ENCODE peak calls at places on chromosomes 12 and 14, in six cellular contexts. R is right atrium auricular region, L is left lung, F is endothelial cell, V is tibial artery, S is fibroblast of lung. D is an unnamed sample.

GRCh38 chr14:76941544-76942287 is 86.8 kb downstream of the IRF2BPL start:
- DNase-seq in R (no peak), L (no peak), F (no peak), V (no peak), S (no peak), D (no peak)

GRCh38 chr12:113485330-113485729 is 13.7 kb upstream of the LHX5 start:
- DNase-seq in R (no peak), L (no peak), F (no peak), V (no peak), S (no peak), D (no peak)

GRCh38 chr14:100666851-100667250 is 59.8 kb upstream of the DLK1 start:
- DNase-seq in R (no peak), L (no peak), F (no peak), V (no peak), S (no peak), D (no peak)

GRCh38 chr12:27564612-27565213 is 40.7 kb downstream of the PPFIBP1 start:
- DNase-seq in R (no peak), L (no peak), F (no peak), V (no peak), S (no peak), D (no peak)

GRCh38 chr14:100498068-100498467 is 89.1 kb downstream of the BEGAIN start:
- DNase-seq in R (no peak), L (no peak), F (no peak), V (no peak), S (no peak), D (no peak)

GRCh38 chr14:59254146-59254910 is 65.9 kb downstream of the DAAM1 start:
- DNase-seq in R (peak; percentile 80), L (peak; percentile 79), F (no peak), V (peak; percentile 86), S (peak; percentile 98), D (peak; percentile 96)

GRCh38 chr14:94056579-94057308 is 24.3 kb downstream of the DDX24 start:
- DNase-seq in R (peak; percentile 11), L (no peak), F (no peak), V (peak; percentile 9), S (no peak), D (no peak)

GRCh38 chr14:90733139-90733808 is 83.0 kb downstream of the TTC7B start:
- DNase-seq in R (peak; percentile 46), L (no peak), F (no peak), V (no peak), S (no peak), D (no peak)

GRCh38 chr12:111407371-111408115 is 1.8 kb downstream of the SH2B3 start:
- DNase-seq in R (no peak), L (no peak), F (no peak), V (no peak), S (no peak), D (no peak)

DNA sequence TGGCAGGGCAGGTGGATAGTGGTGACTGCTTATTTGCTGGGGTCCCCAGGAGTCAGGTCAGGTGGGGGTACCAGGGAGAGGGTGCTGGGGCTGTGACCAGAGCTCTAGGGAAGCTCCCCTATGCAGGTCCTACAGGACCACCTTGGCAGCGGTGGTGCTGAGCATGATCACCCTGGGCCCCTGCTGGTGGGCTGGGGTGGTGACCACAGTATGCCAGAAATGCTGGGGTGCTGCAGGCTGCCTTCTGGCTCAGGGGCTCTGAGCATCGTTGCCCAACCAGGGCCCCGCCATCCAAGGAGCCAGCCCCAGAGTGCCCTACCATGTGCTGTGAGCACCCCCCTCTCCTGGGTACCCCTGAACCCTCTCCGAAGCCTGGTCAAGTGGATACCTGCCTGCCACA is 17.5 kb upstream of the NUDT14 start:
- DNase-seq in R (no peak), L (no peak), F (no peak), V (no peak), S (no peak), D (no peak)
- TF ChIP-seq CTCF in R (no peak), L (no peak), F (peak; percentile 49), V (no peak), S (no peak), D (no peak)

DNA sequence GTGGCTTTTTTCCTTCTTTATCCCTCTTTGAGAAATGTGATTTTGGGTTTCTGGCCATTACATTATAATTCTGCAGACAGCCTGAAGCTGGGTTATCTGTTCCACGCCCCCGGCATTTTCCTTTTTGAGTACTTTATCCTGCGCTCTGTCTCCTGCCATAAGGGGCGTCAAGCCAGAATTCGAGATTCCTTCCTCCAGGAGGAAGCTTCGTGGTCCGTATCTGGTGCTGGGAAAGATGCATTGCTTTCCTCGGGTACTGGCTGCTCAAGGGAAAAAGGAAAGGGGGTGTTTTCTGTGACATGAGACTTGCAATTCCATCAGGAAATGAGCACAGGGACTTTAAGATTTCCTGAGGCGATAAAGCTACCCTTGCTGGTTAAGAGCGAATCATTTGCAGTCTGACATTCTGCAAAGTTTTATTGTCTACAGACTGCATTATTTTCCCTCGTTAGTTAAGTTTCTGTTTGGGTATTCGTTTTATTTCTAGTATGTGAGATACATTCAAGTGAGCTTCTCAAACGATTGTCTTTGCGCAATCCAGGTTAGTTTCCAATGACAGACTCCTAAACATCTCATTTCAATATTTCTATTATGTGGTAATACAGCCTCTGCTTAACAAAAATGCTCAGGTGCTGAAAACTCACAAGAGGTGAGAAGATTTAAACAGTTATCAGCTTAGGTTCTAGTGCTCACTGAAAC is 706 bp downstream of the AKAP5 start:
- DNase-seq in R (no peak), L (no peak), F (peak; percentile 49), V (no peak), S (peak; percentile 39), D (peak; percentile 45)
- TF ChIP-seq CTCF in R (no peak), L (peak; percentile 13), F (no peak), V (peak; percentile 40), S (peak; percentile 16), D (peak; percentile 32)

GRCh38 chr14:95523818-95524448 is 7.5 kb upstream of the SYNE3 start:
- DNase-seq in R (peak; percentile 54), L (peak; percentile 60), F (no peak), V (no peak), S (peak; percentile 90), D (peak; percentile 65)
- TF ChIP-seq CTCF in R (no peak), L (no peak), F (no peak), V (no peak), S (no peak), D (peak; percentile 2)

DNA sequence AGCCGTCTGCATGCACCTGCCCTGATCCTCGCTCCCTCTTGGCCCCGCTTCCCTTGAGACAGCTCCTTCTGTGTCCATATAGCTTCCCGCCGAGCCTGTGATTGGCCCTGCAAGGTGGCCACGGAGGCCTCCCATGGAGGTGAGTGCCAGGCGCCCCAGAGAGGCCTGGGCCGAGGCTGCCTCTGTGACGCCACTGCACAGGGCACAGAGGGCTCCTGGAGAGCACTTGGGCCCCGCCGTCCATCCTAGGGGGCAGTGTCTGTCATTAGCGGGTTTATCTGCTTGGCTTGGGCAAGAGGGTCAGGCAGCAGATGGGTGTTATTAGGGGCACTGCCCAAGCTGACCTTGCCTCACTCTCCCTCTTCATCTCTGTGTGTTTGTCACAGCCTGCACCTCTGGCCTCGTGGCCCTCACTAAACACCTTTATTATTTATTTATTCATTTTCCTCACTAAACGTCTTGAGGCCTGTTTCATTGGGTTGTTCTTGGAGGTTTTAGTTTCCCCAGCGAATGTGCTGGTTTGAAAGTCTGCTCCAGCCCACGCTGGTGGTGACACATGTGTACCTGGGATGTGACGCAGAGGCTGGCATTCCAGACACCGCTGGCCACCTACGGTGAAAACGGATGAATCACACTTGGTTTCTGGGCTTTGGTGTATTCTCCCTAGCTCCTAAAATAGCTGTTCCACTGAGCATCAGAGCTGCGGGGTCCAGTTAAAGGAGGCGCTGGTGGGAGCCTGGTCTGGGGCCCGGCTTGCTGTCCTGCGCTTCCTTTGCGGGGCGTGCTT is 5.9 kb downstream of the ZFYVE21 start:
- DNase-seq in R (no peak), L (no peak), F (no peak), V (no peak), S (no peak), D (peak; percentile 85)
- TF ChIP-seq CTCF in R (no peak), L (no peak), F (no peak), V (no peak), S (no peak), D (no peak)

DNA sequence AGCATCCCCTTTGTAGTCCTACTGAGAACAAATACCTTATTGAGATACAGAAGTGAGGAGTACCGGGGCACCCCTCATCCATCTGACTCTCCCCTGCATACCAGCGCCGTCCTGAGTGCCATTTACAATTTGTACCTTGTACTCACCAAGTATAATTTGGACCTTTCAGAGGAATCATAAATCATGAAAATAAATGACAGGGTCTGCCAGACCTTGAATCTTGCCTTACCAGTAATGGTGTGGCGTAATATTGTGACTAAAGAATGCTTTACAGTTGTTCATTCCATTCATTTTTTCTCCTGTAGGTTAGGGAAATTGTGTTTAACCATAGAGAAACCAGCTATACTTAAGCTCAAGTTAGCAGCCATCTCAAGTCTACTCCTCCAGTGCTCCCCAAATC is 243.7 kb upstream of the RGS6 start:
- DNase-seq in R (no peak), L (no peak), F (no peak), V (no peak), S (no peak), D (no peak)
- TF ChIP-seq CTCF in R (no peak), L (no peak), F (no peak), V (no peak), S (no peak), D (no peak)

D was measured in fibroblast of mammary gland.